ENCODE peak calls at places on chromosomes 3 and 15, in five cellular contexts. One of them, this sample, is unnamed.
A peak's percentile ranks its signal among the peaks of the same experiment; 100 is the strongest.

GRCh38 chr3:70744536-70744935 is 432.1 kb upstream of the MDFIC2 start:
- DNase-seq in natural killer cell: no peak
- DNase-seq in adrenal gland: no peak
- DNase-seq in GM20000: no peak
- DNase-seq in stomach: no peak
- DNase-seq in this sample: no peak

GRCh38 chr15:23532019-23532418 is 33.5 kb upstream of the MKRN3 start:
- DNase-seq in natural killer cell: no peak
- DNase-seq in adrenal gland: no peak
- DNase-seq in GM20000: no peak
- DNase-seq in stomach: no peak
- DNase-seq in this sample: no peak

GRCh38 chr15:42558739-42559138 is 10.1 kb downstream of the HAUS2 start:
- DNase-seq in natural killer cell: no peak
- DNase-seq in adrenal gland: no peak
- DNase-seq in GM20000: no peak
- DNase-seq in stomach: no peak
- DNase-seq in this sample: no peak

GRCh38 chr3:52153389-52154096 is 680 bp downstream of the POC1A start:
- DNase-seq in natural killer cell: no peak
- DNase-seq in adrenal gland: peak; percentile 32
- DNase-seq in GM20000: no peak
- DNase-seq in stomach: no peak
- DNase-seq in this sample: peak; percentile 36

GRCh38 chr3:123422457-123422856 is 26.4 kb downstream of the ADCY5 start:
- DNase-seq in natural killer cell: no peak
- DNase-seq in adrenal gland: no peak
- DNase-seq in GM20000: no peak
- DNase-seq in stomach: no peak
- DNase-seq in this sample: no peak

GRCh38 chr3:142315083-142315482 is 89.7 kb upstream of the GK5 start:
- DNase-seq in natural killer cell: no peak
- DNase-seq in adrenal gland: no peak
- DNase-seq in GM20000: no peak
- DNase-seq in stomach: no peak
- DNase-seq in this sample: no peak

GRCh38 chr3:142961539-142961938 is 1.9 kb downstream of the PAQR9 start:
- DNase-seq in natural killer cell: no peak
- DNase-seq in adrenal gland: no peak
- DNase-seq in GM20000: no peak
- DNase-seq in stomach: no peak
- DNase-seq in this sample: no peak

GRCh38 chr3:188491276-188491687 is 337.3 kb downstream of the LPP start:
- DNase-seq in natural killer cell: no peak
- DNase-seq in adrenal gland: peak; percentile 47
- DNase-seq in GM20000: no peak
- DNase-seq in stomach: no peak
- DNase-seq in this sample: no peak

GRCh38 chr15:30990451-30991300 is 752 bp downstream of the MTMR10 start:
- DNase-seq in natural killer cell: no peak
- DNase-seq in adrenal gland: no peak
- DNase-seq in GM20000: peak; percentile 38
- DNase-seq in stomach: no peak
- DNase-seq in this sample: no peak

GRCh38 chr3:195752538-195753331 is 32.0 kb downstream of the MUC20 start:
- DNase-seq in natural killer cell: no peak
- DNase-seq in adrenal gland: peak; percentile 45
- DNase-seq in GM20000: no peak
- DNase-seq in stomach: no peak
- DNase-seq in this sample: no peak

GRCh38 chr3:98185180-98185579 is 18.7 kb downstream of the OR5H15 start:
- DNase-seq in natural killer cell: no peak
- DNase-seq in adrenal gland: no peak
- DNase-seq in GM20000: peak; percentile 2
- DNase-seq in stomach: no peak
- DNase-seq in this sample: no peak
- TF ChIP-seq CTCF in natural killer cell: no peak
- TF ChIP-seq CTCF in adrenal gland: no peak
- TF ChIP-seq CTCF in GM20000: no peak
- TF ChIP-seq CTCF in stomach: no peak
- TF ChIP-seq CTCF in this sample: peak; percentile 12

GRCh38 chr3:5774337-5774736 is 586.8 kb downstream of the EDEM1 start:
- DNase-seq in natural killer cell: no peak
- DNase-seq in adrenal gland: no peak
- DNase-seq in GM20000: no peak
- DNase-seq in stomach: no peak
- DNase-seq in this sample: no peak

GRCh38 chr3:5768546-5768945 is 581.0 kb downstream of the EDEM1 start:
- DNase-seq in natural killer cell: no peak
- DNase-seq in adrenal gland: no peak
- DNase-seq in GM20000: no peak
- DNase-seq in stomach: no peak
- DNase-seq in this sample: no peak

GRCh38 chr3:5766848-5767247 is 579.3 kb downstream of the EDEM1 start:
- DNase-seq in natural killer cell: no peak
- DNase-seq in adrenal gland: no peak
- DNase-seq in GM20000: no peak
- DNase-seq in stomach: no peak
- DNase-seq in this sample: no peak

GRCh38 chr3:5767304-5767703 is 579.8 kb downstream of the EDEM1 start:
- DNase-seq in natural killer cell: no peak
- DNase-seq in adrenal gland: no peak
- DNase-seq in GM20000: no peak
- DNase-seq in stomach: no peak
- DNase-seq in this sample: no peak

DNA sequence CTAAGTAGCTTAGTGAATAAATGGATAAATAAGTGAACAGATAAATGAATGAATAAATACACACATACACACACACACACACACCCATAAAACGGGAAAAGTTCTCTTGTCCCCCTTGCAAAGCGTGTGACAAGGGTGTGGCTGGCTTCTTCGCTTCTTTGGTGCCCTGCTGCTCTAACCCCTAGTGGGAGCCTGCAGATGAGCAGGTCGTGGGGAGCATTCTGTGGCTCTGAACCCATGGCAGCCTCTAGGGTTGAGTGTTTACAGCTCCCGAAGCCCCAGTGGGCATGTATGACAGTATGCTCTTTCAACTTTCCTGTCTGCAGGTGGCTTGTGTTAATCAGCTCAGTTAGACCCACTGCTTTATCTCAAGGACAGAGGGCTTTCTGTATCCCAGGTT is 582.3 kb downstream of the EDEM1 start:
- DNase-seq in natural killer cell: no peak
- DNase-seq in adrenal gland: no peak
- DNase-seq in GM20000: no peak
- DNase-seq in stomach: no peak
- DNase-seq in this sample: no peak
- TF ChIP-seq CTCF in natural killer cell: no peak
- TF ChIP-seq CTCF in adrenal gland: no peak
- TF ChIP-seq CTCF in GM20000: no peak
- TF ChIP-seq CTCF in stomach: no peak
- TF ChIP-seq CTCF in this sample: no peak

GRCh38 chr3:25592510-25592968 is 72.2 kb downstream of the TOP2B start:
- DNase-seq in natural killer cell: no peak
- DNase-seq in adrenal gland: peak; percentile 40
- DNase-seq in GM20000: no peak
- DNase-seq in stomach: no peak
- DNase-seq in this sample: no peak
- TF ChIP-seq CTCF in natural killer cell: no peak
- TF ChIP-seq CTCF in adrenal gland: peak; percentile 17
- TF ChIP-seq CTCF in GM20000: no peak
- TF ChIP-seq CTCF in stomach: no peak
- TF ChIP-seq CTCF in this sample: no peak

GRCh38 chr3:165193392-165194268 is 2.6 kb downstream of the SLITRK3 start:
- DNase-seq in natural killer cell: no peak
- DNase-seq in adrenal gland: no peak
- DNase-seq in GM20000: no peak
- DNase-seq in stomach: no peak
- DNase-seq in this sample: no peak

GRCh38 chr3:165194477-165195135 is 1.6 kb downstream of the SLITRK3 start:
- DNase-seq in natural killer cell: no peak
- DNase-seq in adrenal gland: no peak
- DNase-seq in GM20000: no peak
- DNase-seq in stomach: no peak
- DNase-seq in this sample: no peak

GRCh38 chr3:165195226-165195625 is 958 bp downstream of the SLITRK3 start:
- DNase-seq in natural killer cell: no peak
- DNase-seq in adrenal gland: no peak
- DNase-seq in GM20000: no peak
- DNase-seq in stomach: no peak
- DNase-seq in this sample: no peak

GRCh38 chr3:165195628-165196576 is at the start of gene SLITRK3:
- DNase-seq in natural killer cell: no peak
- DNase-seq in adrenal gland: no peak
- DNase-seq in GM20000: no peak
- DNase-seq in stomach: no peak
- DNase-seq in this sample: no peak

GRCh38 chr3:165196577-165197561 is 685 bp upstream of the SLITRK3 start:
- DNase-seq in natural killer cell: no peak
- DNase-seq in adrenal gland: no peak
- DNase-seq in GM20000: no peak
- DNase-seq in stomach: no peak
- DNase-seq in this sample: no peak
- TF ChIP-seq CTCF in natural killer cell: no peak
- TF ChIP-seq CTCF in adrenal gland: no peak
- TF ChIP-seq CTCF in GM20000: no peak
- TF ChIP-seq CTCF in stomach: no peak
- TF ChIP-seq CTCF in this sample: no peak

DNA sequence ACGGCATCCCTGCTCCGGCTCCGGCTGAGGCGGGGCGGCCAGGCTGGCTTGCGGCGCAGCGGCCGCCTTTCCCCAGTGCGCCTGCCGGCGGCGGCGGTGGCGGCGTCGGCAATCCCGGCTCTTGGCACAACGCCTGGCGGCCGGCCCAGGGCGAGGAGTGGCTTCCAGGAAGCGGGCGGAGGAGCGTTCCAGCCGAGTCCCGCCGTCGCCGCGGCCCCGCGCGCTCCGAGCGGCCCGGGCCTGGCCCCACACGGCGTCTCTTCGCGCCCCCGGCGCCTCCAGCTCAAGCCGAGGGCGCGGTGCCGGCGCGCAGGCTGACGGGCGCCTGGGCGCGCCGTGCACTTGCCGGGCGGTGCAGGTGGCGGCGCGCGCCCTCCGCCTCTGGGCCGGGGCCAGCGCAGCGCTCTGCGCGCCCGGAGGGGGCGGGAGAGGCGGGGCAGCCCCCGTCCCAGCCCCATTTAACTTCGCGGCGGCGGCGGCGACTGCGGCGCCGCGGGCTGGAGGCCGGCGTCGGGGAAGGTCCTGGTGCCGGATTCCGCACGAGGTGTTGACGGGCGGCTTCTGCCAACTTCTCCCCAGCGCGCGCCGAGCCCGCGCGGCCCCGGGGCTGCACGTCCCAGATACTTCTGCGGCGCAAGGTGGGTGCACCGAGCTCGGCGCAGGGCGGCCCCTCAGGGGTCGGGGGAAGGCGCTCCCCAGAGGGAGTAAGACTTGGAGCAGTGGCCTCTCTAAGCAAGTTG is at the start of gene ADAMTSL3:
- DNase-seq in natural killer cell: no peak
- DNase-seq in adrenal gland: peak; percentile 55
- DNase-seq in GM20000: no peak
- DNase-seq in stomach: peak; percentile 81
- DNase-seq in this sample: no peak
- TF ChIP-seq CTCF in natural killer cell: no peak
- TF ChIP-seq CTCF in adrenal gland: no peak
- TF ChIP-seq CTCF in GM20000: no peak
- TF ChIP-seq CTCF in stomach: no peak
- TF ChIP-seq CTCF in this sample: no peak

DNA sequence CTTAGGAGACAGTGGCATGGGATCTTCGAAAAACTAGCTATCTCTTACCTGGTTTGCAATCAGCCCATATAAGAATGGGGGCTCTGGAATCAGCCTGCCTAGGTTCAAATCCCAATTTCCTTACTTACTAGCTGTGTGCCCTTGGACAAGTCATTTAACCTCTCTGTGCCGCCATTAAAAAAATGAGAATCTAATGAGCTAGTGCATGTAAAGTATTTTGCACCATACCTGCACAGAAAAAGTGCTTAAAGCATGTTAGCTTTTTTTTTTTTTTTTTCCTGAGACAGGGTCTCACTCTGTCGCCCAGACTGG is 181.8 kb downstream of the SHQ1 start:
- DNase-seq in natural killer cell: no peak
- DNase-seq in adrenal gland: no peak
- DNase-seq in GM20000: no peak
- DNase-seq in stomach: no peak
- DNase-seq in this sample: no peak
- TF ChIP-seq CTCF in natural killer cell: no peak
- TF ChIP-seq CTCF in adrenal gland: no peak
- TF ChIP-seq CTCF in GM20000: no peak
- TF ChIP-seq CTCF in stomach: no peak
- TF ChIP-seq CTCF in this sample: peak; percentile 33

GRCh38 chr3:148718982-148719862 is 21.5 kb downstream of the AGTR1 start:
- DNase-seq in natural killer cell: no peak
- DNase-seq in adrenal gland: no peak
- DNase-seq in GM20000: no peak
- DNase-seq in stomach: no peak
- DNase-seq in this sample: no peak
- TF ChIP-seq CTCF in natural killer cell: no peak
- TF ChIP-seq CTCF in adrenal gland: peak; percentile 57
- TF ChIP-seq CTCF in GM20000: no peak
- TF ChIP-seq CTCF in stomach: no peak
- TF ChIP-seq CTCF in this sample: no peak

GRCh38 chr15:78811124-78811824 is at the start of gene ADAMTS7:
- DNase-seq in natural killer cell: peak; percentile 53
- DNase-seq in adrenal gland: peak; percentile 72
- DNase-seq in GM20000: peak; percentile 98
- DNase-seq in stomach: peak; percentile 70
- DNase-seq in this sample: no peak
- TF ChIP-seq CTCF in natural killer cell: peak; percentile 65
- TF ChIP-seq CTCF in adrenal gland: peak; percentile 73
- TF ChIP-seq CTCF in GM20000: peak; percentile 60
- TF ChIP-seq CTCF in stomach: no peak
- TF ChIP-seq CTCF in this sample: peak; percentile 48

GRCh38 chr3:63998852-63999754 is 24.2 kb downstream of the PSMD6 start:
- DNase-seq in natural killer cell: no peak
- DNase-seq in adrenal gland: no peak
- DNase-seq in GM20000: no peak
- DNase-seq in stomach: no peak
- DNase-seq in this sample: no peak

GRCh38 chr3:64000446-64001055 is 22.7 kb downstream of the PSMD6 start:
- DNase-seq in natural killer cell: no peak
- DNase-seq in adrenal gland: no peak
- DNase-seq in GM20000: no peak
- DNase-seq in stomach: no peak
- DNase-seq in this sample: no peak

GRCh38 chr3:64003589-64003988 is 19.7 kb downstream of the PSMD6 start:
- DNase-seq in natural killer cell: no peak
- DNase-seq in adrenal gland: no peak
- DNase-seq in GM20000: no peak
- DNase-seq in stomach: no peak
- DNase-seq in this sample: no peak

GRCh38 chr3:64008017-64008416 is 15.3 kb downstream of the PSMD6 start:
- DNase-seq in natural killer cell: no peak
- DNase-seq in adrenal gland: no peak
- DNase-seq in GM20000: no peak
- DNase-seq in stomach: no peak
- DNase-seq in this sample: no peak

GRCh38 chr3:64002248-64002647 is 21.0 kb downstream of the PSMD6 start:
- DNase-seq in natural killer cell: no peak
- DNase-seq in adrenal gland: no peak
- DNase-seq in GM20000: no peak
- DNase-seq in stomach: no peak
- DNase-seq in this sample: no peak
- TF ChIP-seq CTCF in natural killer cell: no peak
- TF ChIP-seq CTCF in adrenal gland: no peak
- TF ChIP-seq CTCF in GM20000: no peak
- TF ChIP-seq CTCF in stomach: no peak
- TF ChIP-seq CTCF in this sample: no peak